ENCODE peak calls at places on chromosome 7, in nine cellular contexts. One of them, this sample, is unnamed.

GRCh38 chr7:12137283-12137682 is 73.8 kb upstream of the TMEM106B start:
- DNase-seq in transverse colon: no peak
- DNase-seq in HepG2: no peak
- DNase-seq in sigmoid colon: no peak
- DNase-seq in stomach: no peak
- DNase-seq in spleen: no peak
- DNase-seq in breast epithelium: no peak
- DNase-seq in K562: no peak
- DNase-seq in HCT116: no peak
- DNase-seq in this sample: no peak

GRCh38 chr7:4809091-4809591 is 33.7 kb downstream of the AP5Z1 start:
- DNase-seq in transverse colon: no peak
- DNase-seq in HepG2: no peak
- DNase-seq in sigmoid colon: peak; percentile 76
- DNase-seq in stomach: no peak
- DNase-seq in spleen: no peak
- DNase-seq in breast epithelium: no peak
- DNase-seq in K562: no peak
- DNase-seq in HCT116: no peak
- DNase-seq in this sample: no peak

GRCh38 chr7:93941956-93942355 is 20.4 kb downstream of the GNG11 start:
- DNase-seq in transverse colon: no peak
- DNase-seq in HepG2: no peak
- DNase-seq in sigmoid colon: no peak
- DNase-seq in stomach: no peak
- DNase-seq in spleen: no peak
- DNase-seq in breast epithelium: no peak
- DNase-seq in K562: no peak
- DNase-seq in HCT116: no peak
- DNase-seq in this sample: no peak

GRCh38 chr7:120987683-120988590 is 574 bp upstream of the CPED1 start:
- DNase-seq in transverse colon: peak; percentile 92
- DNase-seq in HepG2: peak; percentile 73
- DNase-seq in sigmoid colon: peak; percentile 96
- DNase-seq in stomach: peak; percentile 86
- DNase-seq in spleen: peak; percentile 94
- DNase-seq in breast epithelium: peak; percentile 78
- DNase-seq in K562: peak; percentile 94
- DNase-seq in HCT116: peak; percentile 81
- DNase-seq in this sample: peak; percentile 96

GRCh38 chr7:80410081-80410480 is 101.8 kb downstream of the GNAT3 start:
- DNase-seq in transverse colon: no peak
- DNase-seq in HepG2: no peak
- DNase-seq in sigmoid colon: no peak
- DNase-seq in stomach: no peak
- DNase-seq in spleen: no peak
- DNase-seq in breast epithelium: no peak
- DNase-seq in K562: no peak
- DNase-seq in HCT116: no peak
- DNase-seq in this sample: no peak

GRCh38 chr7:108080094-108080656 is 50.0 kb downstream of the LAMB4 start:
- DNase-seq in transverse colon: no peak
- DNase-seq in HepG2: no peak
- DNase-seq in sigmoid colon: no peak
- DNase-seq in stomach: no peak
- DNase-seq in spleen: no peak
- DNase-seq in breast epithelium: no peak
- DNase-seq in K562: no peak
- DNase-seq in HCT116: no peak
- DNase-seq in this sample: no peak

GRCh38 chr7:23105644-23106490 is at the start of gene KLHL7:
- DNase-seq in transverse colon: peak; percentile 98
- DNase-seq in HepG2: peak; percentile 88
- DNase-seq in sigmoid colon: peak; percentile 98
- DNase-seq in stomach: peak; percentile 98
- DNase-seq in spleen: peak; percentile 100
- DNase-seq in breast epithelium: peak; percentile 96
- DNase-seq in K562: peak; percentile 93
- DNase-seq in HCT116: peak; percentile 82
- DNase-seq in this sample: peak; percentile 99

GRCh38 chr7:25098096-25099046 is 26.7 kb downstream of the CYCS start:
- DNase-seq in transverse colon: peak; percentile 57
- DNase-seq in HepG2: peak; percentile 58
- DNase-seq in sigmoid colon: no peak
- DNase-seq in stomach: peak; percentile 64
- DNase-seq in spleen: peak; percentile 80
- DNase-seq in breast epithelium: no peak
- DNase-seq in K562: peak; percentile 69
- DNase-seq in HCT116: peak; percentile 70
- DNase-seq in this sample: no peak

GRCh38 chr7:157432957-157433576 is 96.3 kb downstream of the DNAJB6 start:
- DNase-seq in transverse colon: peak; percentile 35
- DNase-seq in HepG2: no peak
- DNase-seq in sigmoid colon: peak; percentile 57
- DNase-seq in stomach: peak; percentile 30
- DNase-seq in spleen: peak; percentile 77
- DNase-seq in breast epithelium: no peak
- DNase-seq in K562: peak; percentile 68
- DNase-seq in HCT116: no peak
- DNase-seq in this sample: no peak

GRCh38 chr7:7219216-7219615 is 36.9 kb downstream of the C1GALT1 start:
- DNase-seq in transverse colon: no peak
- DNase-seq in HepG2: peak; percentile 42
- DNase-seq in sigmoid colon: no peak
- DNase-seq in stomach: no peak
- DNase-seq in spleen: no peak
- DNase-seq in breast epithelium: no peak
- DNase-seq in K562: no peak
- DNase-seq in HCT116: no peak
- DNase-seq in this sample: no peak

GRCh38 chr7:70777251-70777650 is 354.7 kb upstream of the GALNT17 start:
- DNase-seq in transverse colon: no peak
- DNase-seq in HepG2: no peak
- DNase-seq in sigmoid colon: no peak
- DNase-seq in stomach: no peak
- DNase-seq in spleen: no peak
- DNase-seq in breast epithelium: no peak
- DNase-seq in K562: no peak
- DNase-seq in HCT116: no peak
- DNase-seq in this sample: no peak

GRCh38 chr7:70243443-70243842 is 645.2 kb downstream of the AUTS2 start:
- DNase-seq in transverse colon: no peak
- DNase-seq in HepG2: no peak
- DNase-seq in sigmoid colon: no peak
- DNase-seq in stomach: no peak
- DNase-seq in spleen: no peak
- DNase-seq in breast epithelium: no peak
- DNase-seq in K562: no peak
- DNase-seq in HCT116: no peak
- DNase-seq in this sample: no peak

GRCh38 chr7:27920281-27920946 is 180.5 kb downstream of the TAX1BP1 start:
- DNase-seq in transverse colon: no peak
- DNase-seq in HepG2: no peak
- DNase-seq in sigmoid colon: no peak
- DNase-seq in stomach: no peak
- DNase-seq in spleen: no peak
- DNase-seq in breast epithelium: no peak
- DNase-seq in K562: no peak
- DNase-seq in HCT116: no peak
- DNase-seq in this sample: no peak

GRCh38 chr7:148260605-148261004 is 330.0 kb upstream of the C7orf33 start:
- DNase-seq in transverse colon: peak; percentile 20
- DNase-seq in HepG2: no peak
- DNase-seq in sigmoid colon: peak; percentile 84
- DNase-seq in stomach: no peak
- DNase-seq in spleen: no peak
- DNase-seq in breast epithelium: no peak
- DNase-seq in K562: no peak
- DNase-seq in HCT116: no peak
- DNase-seq in this sample: no peak
- TF ChIP-seq POLR2AphosphoS5 in transverse colon: peak; percentile 44
- TF ChIP-seq POLR2AphosphoS5 in HepG2: no peak
- TF ChIP-seq POLR2AphosphoS5 in sigmoid colon: peak; percentile 51
- TF ChIP-seq POLR2AphosphoS5 in stomach: peak; percentile 54
- TF ChIP-seq POLR2AphosphoS5 in spleen: no peak
- TF ChIP-seq POLR2AphosphoS5 in breast epithelium: no peak
- TF ChIP-seq POLR2AphosphoS5 in K562: no peak
- TF ChIP-seq POLR2AphosphoS5 in HCT116: no peak
- TF ChIP-seq POLR2AphosphoS5 in this sample: peak; percentile 64

DNA sequence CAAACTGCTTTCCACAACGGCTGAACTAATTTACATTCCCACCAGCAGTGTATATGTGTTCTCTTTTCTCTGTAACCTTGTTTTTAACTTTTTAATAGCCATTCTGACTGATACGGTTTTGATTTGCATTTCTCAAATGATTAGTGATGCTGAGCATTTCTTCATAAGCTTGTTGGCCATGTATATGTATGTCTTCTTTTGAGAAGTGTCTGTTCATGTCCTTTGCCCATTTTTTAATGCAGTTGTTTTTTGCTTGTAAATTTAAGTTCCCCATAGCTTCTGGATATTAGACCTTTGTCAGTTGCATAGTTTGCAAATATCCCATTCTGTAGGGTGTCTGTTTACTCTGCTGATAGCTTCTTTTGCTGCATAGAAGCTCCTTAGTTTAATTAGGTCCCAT is 6.1 kb downstream of the ZNF786 start:
- DNase-seq in transverse colon: no peak
- DNase-seq in HepG2: no peak
- DNase-seq in sigmoid colon: no peak
- DNase-seq in stomach: no peak
- DNase-seq in spleen: no peak
- DNase-seq in breast epithelium: no peak
- DNase-seq in K562: no peak
- DNase-seq in HCT116: no peak
- DNase-seq in this sample: no peak
- H3K4me1 ChIP-seq in transverse colon: no peaks in the 10 kb centered on the region
- H3K4me1 ChIP-seq in HepG2: peaks cover 20% of the 10 kb centered on the region
- H3K4me1 ChIP-seq in sigmoid colon: peaks cover 3% of the 10 kb centered on the region
- H3K4me1 ChIP-seq in stomach: no peaks in the 10 kb centered on the region
- H3K4me1 ChIP-seq in spleen: peaks cover 32% of the 10 kb centered on the region
- H3K4me1 ChIP-seq in breast epithelium: no peaks in the 10 kb centered on the region
- H3K4me1 ChIP-seq in K562: no peaks in the 10 kb centered on the region
- H3K4me1 ChIP-seq in HCT116: peaks cover 3% of the 10 kb centered on the region
- H3K4me1 ChIP-seq in this sample: no peaks in the 10 kb centered on the region

GRCh38 chr7:47303695-47304453 is 278.0 kb downstream of the TNS3 start:
- DNase-seq in transverse colon: no peak
- DNase-seq in HepG2: no peak
- DNase-seq in sigmoid colon: peak; percentile 57
- DNase-seq in stomach: no peak
- DNase-seq in spleen: no peak
- DNase-seq in breast epithelium: no peak
- DNase-seq in K562: no peak
- DNase-seq in HCT116: no peak
- DNase-seq in this sample: no peak

GRCh38 chr7:47304727-47305719 is 276.9 kb downstream of the TNS3 start:
- DNase-seq in transverse colon: no peak
- DNase-seq in HepG2: no peak
- DNase-seq in sigmoid colon: peak; percentile 48
- DNase-seq in stomach: no peak
- DNase-seq in spleen: no peak
- DNase-seq in breast epithelium: no peak
- DNase-seq in K562: no peak
- DNase-seq in HCT116: no peak
- DNase-seq in this sample: no peak

GRCh38 chr7:47301657-47302295 is 280.1 kb downstream of the TNS3 start:
- DNase-seq in transverse colon: no peak
- DNase-seq in HepG2: no peak
- DNase-seq in sigmoid colon: peak; percentile 54
- DNase-seq in stomach: no peak
- DNase-seq in spleen: no peak
- DNase-seq in breast epithelium: no peak
- DNase-seq in K562: no peak
- DNase-seq in HCT116: no peak
- DNase-seq in this sample: no peak

GRCh38 chr7:47302560-47302959 is 279.4 kb downstream of the TNS3 start:
- DNase-seq in transverse colon: no peak
- DNase-seq in HepG2: no peak
- DNase-seq in sigmoid colon: no peak
- DNase-seq in stomach: no peak
- DNase-seq in spleen: no peak
- DNase-seq in breast epithelium: no peak
- DNase-seq in K562: no peak
- DNase-seq in HCT116: no peak
- DNase-seq in this sample: no peak

DNA sequence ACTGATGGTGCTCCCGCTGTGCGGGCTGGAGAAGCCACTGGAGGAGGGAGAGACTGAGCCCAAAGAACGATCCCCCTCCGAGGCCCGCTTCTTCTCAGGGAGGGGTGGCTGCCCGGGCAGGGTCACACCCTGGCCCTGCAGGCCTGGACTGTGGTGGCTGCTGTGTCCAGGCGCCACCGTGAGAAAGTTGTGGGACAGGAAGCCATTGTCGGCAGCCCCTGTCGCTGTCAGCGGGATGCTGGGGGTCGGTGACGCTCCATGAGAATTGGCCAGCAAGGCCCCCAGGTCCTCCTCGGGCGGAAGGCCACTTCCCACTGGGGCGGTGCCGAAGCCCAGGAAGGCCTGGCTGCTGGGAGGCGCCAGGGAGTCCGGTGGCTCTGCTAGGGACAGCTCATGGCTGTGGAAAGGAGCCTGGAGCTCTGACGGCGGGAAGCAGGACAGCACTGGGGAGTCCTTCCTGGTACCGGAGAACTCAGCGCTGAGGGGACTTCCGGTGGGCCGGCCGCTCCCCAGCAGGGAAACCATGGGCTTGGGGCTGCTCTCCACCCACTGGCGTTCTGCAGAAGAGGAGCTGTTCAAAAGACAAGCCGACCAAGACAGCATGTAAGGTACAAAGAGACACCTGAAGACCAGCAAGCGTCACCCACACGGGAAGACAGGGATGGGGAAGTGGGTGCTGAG is 278.8 kb downstream of the TNS3 start:
- DNase-seq in transverse colon: no peak
- DNase-seq in HepG2: no peak
- DNase-seq in sigmoid colon: peak; percentile 62
- DNase-seq in stomach: no peak
- DNase-seq in spleen: no peak
- DNase-seq in breast epithelium: no peak
- DNase-seq in K562: no peak
- DNase-seq in HCT116: no peak
- DNase-seq in this sample: no peak
- H3K27ac ChIP-seq in transverse colon: no peak overlapping the region
- H3K27ac ChIP-seq in HepG2: no peak overlapping the region
- H3K27ac ChIP-seq in sigmoid colon: peak overlapping the region; percentile 52
- H3K27ac ChIP-seq in stomach: no peak overlapping the region
- H3K27ac ChIP-seq in spleen: no peak overlapping the region
- H3K27ac ChIP-seq in breast epithelium: no peak overlapping the region
- H3K27ac ChIP-seq in K562: no peak overlapping the region
- H3K27ac ChIP-seq in HCT116: no peak overlapping the region
- H3K27ac ChIP-seq in this sample: peak overlapping the region; percentile 52

GRCh38 chr7:2477447-2478386 is 1.5 kb upstream of the GRIFIN start:
- DNase-seq in transverse colon: peak; percentile 74
- DNase-seq in HepG2: peak; percentile 34
- DNase-seq in sigmoid colon: no peak
- DNase-seq in stomach: peak; percentile 77
- DNase-seq in spleen: peak; percentile 93
- DNase-seq in breast epithelium: no peak
- DNase-seq in K562: peak; percentile 80
- DNase-seq in HCT116: peak; percentile 16
- DNase-seq in this sample: no peak
- TF ChIP-seq POLR2AphosphoS5 in transverse colon: no peak
- TF ChIP-seq POLR2AphosphoS5 in HepG2: no peak
- TF ChIP-seq POLR2AphosphoS5 in sigmoid colon: no peak
- TF ChIP-seq POLR2AphosphoS5 in stomach: no peak
- TF ChIP-seq POLR2AphosphoS5 in spleen: peak; percentile 69
- TF ChIP-seq POLR2AphosphoS5 in breast epithelium: no peak
- TF ChIP-seq POLR2AphosphoS5 in K562: no peak
- TF ChIP-seq POLR2AphosphoS5 in HCT116: no peak
- TF ChIP-seq POLR2AphosphoS5 in this sample: no peak

GRCh38 chr7:150361402-150361801 is 7.2 kb upstream of the REPIN1 start:
- DNase-seq in transverse colon: no peak
- DNase-seq in HepG2: no peak
- DNase-seq in sigmoid colon: peak; percentile 44
- DNase-seq in stomach: no peak
- DNase-seq in spleen: no peak
- DNase-seq in breast epithelium: no peak
- DNase-seq in K562: no peak
- DNase-seq in HCT116: no peak
- DNase-seq in this sample: no peak
- H3K4me1 ChIP-seq in transverse colon: no peaks in the 10 kb centered on the region
- H3K4me1 ChIP-seq in HepG2: peaks cover 41% of the 10 kb centered on the region
- H3K4me1 ChIP-seq in sigmoid colon: peaks cover 11% of the 10 kb centered on the region
- H3K4me1 ChIP-seq in stomach: peaks cover 7% of the 10 kb centered on the region
- H3K4me1 ChIP-seq in spleen: peaks cover 48% of the 10 kb centered on the region
- H3K4me1 ChIP-seq in breast epithelium: no peaks in the 10 kb centered on the region
- H3K4me1 ChIP-seq in K562: peaks cover 30% of the 10 kb centered on the region
- H3K4me1 ChIP-seq in HCT116: peaks cover 12% of the 10 kb centered on the region
- H3K4me1 ChIP-seq in this sample: peaks cover 18% of the 10 kb centered on the region